ENCODE peak calls at places on chromosomes 12 and 14, in ten cellular contexts. X is mucosa of descending colon, F is IMR-90, D is transverse colon, P is HCT116, C is tibial nerve, E is heart left ventricle, V is DND-41, Y is pancreas, Q is hepatocyte. J is an unnamed sample.

GRCh38 chr12:66776974-66777373 is 98.1 kb upstream of the GRIP1 start:
- DNase-seq in X (no peak), F (no peak), D (no peak), P (no peak), C (no peak), E (no peak), V (peak; percentile 7), Y (no peak), Q (no peak), J (no peak)

GRCh38 chr12:10749700-10750384 is 26.7 kb upstream of the YBX3 start:
- DNase-seq in X (peak; percentile 43), F (peak; percentile 97), D (peak; percentile 75), P (peak; percentile 94), C (peak; percentile 97), E (peak; percentile 73), V (peak; percentile 83), Y (peak; percentile 52), Q (peak; percentile 91), J (peak; percentile 73)

GRCh38 chr12:49553512-49554088 is 14.3 kb downstream of the MCRS1 start:
- DNase-seq in X (no peak), F (no peak), D (no peak), P (peak; percentile 45), C (no peak), E (no peak), V (no peak), Y (no peak), Q (no peak), J (no peak)

GRCh38 chr12:57840701-57841100 is 5.8 kb downstream of the CTDSP2 start:
- DNase-seq in X (no peak), F (peak; percentile 50), D (no peak), P (no peak), C (peak; percentile 49), E (peak; percentile 61), V (no peak), Y (no peak), Q (peak; percentile 59), J (peak; percentile 56)

GRCh38 chr12:56299853-56300643 is at the start of gene CS:
- DNase-seq in X (peak; percentile 99), F (peak; percentile 95), D (peak; percentile 99), P (peak; percentile 96), C (peak; percentile 98), E (peak; percentile 99), V (peak; percentile 99), Y (peak; percentile 97), Q (peak; percentile 100), J (peak; percentile 99)

GRCh38 chr12:6333029-6333428 is 8.8 kb downstream of the TNFRSF1A start:
- DNase-seq in X (peak; percentile 53), F (no peak), D (no peak), P (no peak), C (no peak), E (no peak), V (no peak), Y (no peak), Q (no peak), J (no peak)

GRCh38 chr14:34930591-34931069 is 52.2 kb upstream of the SRP54 start:
- DNase-seq in X (no peak), F (no peak), D (no peak), P (no peak), C (no peak), E (no peak), V (no peak), Y (no peak), Q (no peak), J (no peak)

GRCh38 chr12:45304514-45305178 is 88.8 kb downstream of the ANO6 start:
- DNase-seq in X (no peak), F (no peak), D (no peak), P (no peak), C (no peak), E (no peak), V (no peak), Y (no peak), Q (no peak), J (no peak)

GRCh38 chr12:79164890-79165289 is 300.3 kb downstream of the SYT1 start:
- DNase-seq in X (no peak), F (no peak), D (no peak), P (no peak), C (no peak), E (no peak), V (no peak), Y (no peak), Q (no peak), J (no peak)

GRCh38 chr14:73162271-73162670 is 26.0 kb downstream of the PSEN1 start:
- DNase-seq in X (no peak), F (no peak), D (no peak), P (no peak), C (no peak), E (no peak), V (no peak), Y (no peak), Q (no peak), J (no peak)

GRCh38 chr14:51479584-51480305 is 172.0 kb upstream of the FRMD6 start:
- DNase-seq in X (no peak), F (peak; percentile 49), D (no peak), P (no peak), C (peak; percentile 57), E (peak; percentile 17), V (no peak), Y (no peak), Q (peak; percentile 16), J (no peak)

GRCh38 chr12:19480459-19480858 is 41.2 kb downstream of the AEBP2 start:
- DNase-seq in X (no peak), F (no peak), D (no peak), P (no peak), C (no peak), E (no peak), V (no peak), Y (no peak), Q (no peak), J (no peak)

GRCh38 chr12:5513406-5513805 is 81.5 kb downstream of the NTF3 start:
- DNase-seq in X (no peak), F (no peak), D (no peak), P (no peak), C (no peak), E (no peak), V (no peak), Y (no peak), Q (no peak), J (no peak)

GRCh38 chr14:72907886-72908285 is 14.0 kb upstream of the DPF3 start:
- DNase-seq in X (no peak), F (peak; percentile 85), D (no peak), P (no peak), C (no peak), E (no peak), V (no peak), Y (no peak), Q (peak; percentile 39), J (no peak)

GRCh38 chr14:38124496-38124895 is 83.2 kb upstream of the SSTR1 start:
- DNase-seq in X (no peak), F (no peak), D (no peak), P (no peak), C (no peak), E (no peak), V (no peak), Y (no peak), Q (no peak), J (no peak)
- H3K4me3 ChIP-seq in X (no peak overlapping the region), F (no peak overlapping the region), D (no peak overlapping the region), P (no peak overlapping the region), C (no peak overlapping the region), E (no peak overlapping the region), V (no peak overlapping the region), Y (no peak overlapping the region), Q (no peak overlapping the region), J (no peak overlapping the region)

GRCh38 chr12:131860472-131861260 is 32.5 kb downstream of the MMP17 start:
- DNase-seq in X (no peak), F (peak; percentile 57), D (peak; percentile 21), P (peak; percentile 44), C (peak; percentile 36), E (no peak), V (no peak), Y (peak; percentile 64), Q (peak; percentile 90), J (peak; percentile 57)
- H3K4me1 ChIP-seq in X (peaks cover 9% of the 10 kb centered on the region), F (peaks cover 8% of the 10 kb centered on the region), D (no peaks in the 10 kb centered on the region), P (peaks cover 21% of the 10 kb centered on the region), C (no peaks in the 10 kb centered on the region), E (no peaks in the 10 kb centered on the region), V (no peaks in the 10 kb centered on the region), Y (no peaks in the 10 kb centered on the region), Q (peaks cover 21% of the 10 kb centered on the region), J (peaks cover 5% of the 10 kb centered on the region)

GRCh38 chr14:88189840-88190191 is 133.3 kb downstream of the KCNK10 start:
- DNase-seq in X (no peak), F (no peak), D (no peak), P (no peak), C (no peak), E (no peak), V (no peak), Y (no peak), Q (peak; percentile 34), J (no peak)

GRCh38 chr14:88191605-88192004 is 131.5 kb downstream of the KCNK10 start:
- DNase-seq in X (no peak), F (no peak), D (no peak), P (no peak), C (no peak), E (no peak), V (no peak), Y (no peak), Q (no peak), J (no peak)

GRCh38 chr14:88184956-88185355 is 138.1 kb downstream of the KCNK10 start:
- DNase-seq in X (no peak), F (no peak), D (no peak), P (no peak), C (no peak), E (no peak), V (no peak), Y (no peak), Q (no peak), J (no peak)

GRCh38 chr14:88185843-88186242 is 137.2 kb downstream of the KCNK10 start:
- DNase-seq in X (no peak), F (no peak), D (no peak), P (no peak), C (no peak), E (no peak), V (no peak), Y (no peak), Q (no peak), J (no peak)

DNA sequence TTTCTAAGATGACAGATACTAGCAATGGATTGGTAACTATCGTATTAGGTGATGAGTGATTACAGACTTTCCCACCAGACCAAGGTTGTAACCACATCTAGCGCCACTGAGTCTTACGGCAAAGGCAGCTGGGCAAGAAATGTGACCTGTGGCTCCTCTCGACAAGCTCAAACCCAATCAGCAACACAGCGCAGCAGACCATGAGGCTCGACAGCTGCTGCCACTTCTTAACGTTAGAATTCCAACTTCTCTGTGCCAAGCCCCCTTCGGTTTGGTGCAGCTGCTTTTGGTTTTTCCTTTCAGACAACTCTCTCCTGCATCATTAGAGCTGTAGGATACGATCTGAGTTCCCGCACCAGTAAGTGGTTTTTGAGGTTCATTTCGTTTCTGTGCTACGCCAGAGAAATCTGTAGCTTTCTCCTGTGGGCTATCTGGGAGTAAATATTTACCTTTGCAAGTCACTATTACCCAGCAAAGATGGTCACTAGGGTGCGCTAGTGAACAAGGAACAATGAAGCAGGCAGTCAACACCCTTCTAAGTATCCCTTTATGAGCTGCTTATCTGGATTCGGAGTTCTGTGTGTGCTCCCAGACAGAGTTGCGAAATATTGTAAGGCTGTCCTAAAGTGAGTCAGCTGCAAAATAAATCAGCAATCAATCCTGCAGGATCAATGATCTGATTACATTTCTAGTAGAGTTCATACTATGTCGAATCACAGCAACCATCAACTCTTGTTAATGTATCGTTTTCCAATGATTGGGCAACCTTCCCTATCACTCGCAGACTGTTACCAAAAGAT is 133.8 kb downstream of the KCNK10 start:
- DNase-seq in X (no peak), F (peak; percentile 87), D (peak; percentile 88), P (peak; percentile 67), C (peak; percentile 98), E (peak; percentile 57), V (peak; percentile 69), Y (no peak), Q (peak; percentile 91), J (peak; percentile 79)
- TF ChIP-seq CTCF in X (peak; percentile 53), F (peak; percentile 76), D (peak; percentile 61), P (peak; percentile 74), C (peak; percentile 31), E (peak; percentile 59), V (peak; percentile 82), Y (peak; percentile 40), Q (peak; percentile 84), J (peak; percentile 23)

GRCh38 chr14:56799327-56799645 is 11.0 kb downstream of the OTX2 start:
- DNase-seq in X (no peak), F (no peak), D (no peak), P (no peak), C (no peak), E (no peak), V (no peak), Y (no peak), Q (no peak), J (no peak)
- H3K4me3 ChIP-seq in X (no peak overlapping the region), F (no peak overlapping the region), D (no peak overlapping the region), P (no peak overlapping the region), C (no peak overlapping the region), E (no peak overlapping the region), V (no peak overlapping the region), Y (no peak overlapping the region), Q (no peak overlapping the region), J (no peak overlapping the region)